ENCODE peak calls at places on chromosomes 11 and 22, in four cellular contexts. E is keratinocyte, H is GM13977, O is AG09319. I is an unnamed sample.

GRCh38 chr11:126135182-126136176 is 72.8 kb upstream of the CDON start:
- DNase-seq in E (no peak), H (no peak), O (no peak), I (no peak)

GRCh38 chr11:8814209-8814922 is 96.6 kb upstream of the AKIP1 start:
- DNase-seq in E (peak), H (peak), O (no peak), I (no peak)

GRCh38 chr11:1820463-1821325 is 14.1 kb upstream of the SYT8 start:
- DNase-seq in E (peak), H (no peak), O (no peak), I (no peak)

GRCh38 chr11:94740975-94741707 is 27.0 kb upstream of the AMOTL1 start:
- DNase-seq in E (peak), H (peak), O (no peak), I (peak)

GRCh38 chr11:64656797-64657196 is 65.8 kb downstream of the SLC22A12 start:
- DNase-seq in E (no peak), H (no peak), O (no peak), I (no peak)

GRCh38 chr11:125069008-125069407 is 5.9 kb downstream of the SLC37A2 start:
- DNase-seq in E (no peak), H (no peak), O (no peak), I (no peak)

GRCh38 chr11:65710424-65710823 is 1.6 kb upstream of the KAT5 start:
- DNase-seq in E (no peak), H (no peak), O (no peak), I (no peak)

GRCh38 chr22:30873086-30873650 is 95.4 kb downstream of the MORC2 start:
- DNase-seq in E (no peak), H (no peak), O (no peak), I (no peak)

GRCh38 chr22:38865201-38866023 is 6.6 kb downstream of the CBX6 start:
- DNase-seq in E (no peak), H (no peak), O (no peak), I (no peak)

GRCh38 chr22:38570841-38571364 is 920 bp upstream of the DMC1 start:
- DNase-seq in E (no peak), H (peak), O (no peak), I (peak)

GRCh38 chr11:11263238-11264030 is 89.6 kb downstream of the CSNK2A3 start:
- DNase-seq in E (no peak), H (no peak), O (no peak), I (no peak)

GRCh38 chr11:96341237-96342130 is 1.5 kb downstream of the MAML2 start:
- DNase-seq in E (no peak), H (peak), O (no peak), I (peak)

GRCh38 chr11:69637956-69638871 is 2.7 kb upstream of the CCND1 start:
- DNase-seq in E (no peak), H (peak), O (no peak), I (no peak)

GRCh38 chr11:130992788-130993187 is 76.5 kb upstream of the SNX19 start:
- DNase-seq in E (no peak), H (no peak), O (no peak), I (no peak)

GRCh38 chr11:46127150-46127638 is 5.9 kb upstream of the PHF21A start:
- DNase-seq in E (peak), H (peak), O (no peak), I (peak)

GRCh38 chr11:69650081-69650831 is 9.3 kb downstream of the CCND1 start:
- DNase-seq in E (no peak), H (no peak), O (no peak), I (no peak)

GRCh38 chr11:31022080-31022479 is 347.5 kb downstream of the DCDC1 start:
- DNase-seq in E (no peak), H (no peak), O (no peak), I (no peak)

GRCh38 chr11:35419713-35420333 is 465 bp upstream of the SLC1A2 start:
- DNase-seq in E (no peak), H (peak), O (no peak), I (no peak)

GRCh38 chr11:67674442-67674871 is at the start of gene ALDH3B2:
- DNase-seq in E (peak), H (no peak), O (no peak), I (no peak)

GRCh38 chr11:65298655-65299179 is 15.9 kb upstream of the CDC42EP2 start:
- DNase-seq in E (no peak), H (no peak), O (no peak), I (no peak)

GRCh38 chr11:78196661-78197091 is 8.0 kb downstream of the USP35 start:
- DNase-seq in E (no peak), H (no peak), O (no peak), I (no peak)

GRCh38 chr11:78199653-78200015 is 10.9 kb downstream of the USP35 start:
- DNase-seq in E (no peak), H (no peak), O (no peak), I (no peak)

GRCh38 chr11:78199015-78199652 is 10.4 kb downstream of the USP35 start:
- DNase-seq in E (no peak), H (no peak), O (no peak), I (no peak)

GRCh38 chr11:78195917-78196545 is 7.3 kb downstream of the USP35 start:
- DNase-seq in E (no peak), H (no peak), O (no peak), I (no peak)

DNA sequence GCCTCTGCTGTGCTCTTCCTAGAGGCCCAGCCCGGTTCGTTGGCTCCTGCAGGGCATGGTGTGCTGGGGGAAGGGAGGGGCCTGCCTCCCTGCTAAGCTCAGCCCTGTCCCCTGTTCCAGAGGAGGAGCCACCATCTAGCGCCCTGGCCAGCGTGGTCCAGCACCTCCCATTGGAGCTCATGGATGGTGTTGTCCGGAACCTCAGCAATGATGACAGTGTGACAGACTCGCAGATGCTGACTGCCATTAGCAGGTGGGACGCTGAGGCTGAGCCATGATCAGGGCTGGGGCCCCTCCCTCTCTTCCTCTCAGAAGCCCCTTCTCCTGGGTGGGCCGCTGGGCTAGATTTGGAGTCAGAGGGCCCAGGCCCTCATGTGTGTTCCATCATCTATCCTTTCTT is 9.1 kb downstream of the USP35 start:
- DNase-seq in E (no peak), H (no peak), O (no peak), I (no peak)
- TF ChIP-seq CTCF in E (no peak), H (no peak), O (no peak), I (no peak)

DNA sequence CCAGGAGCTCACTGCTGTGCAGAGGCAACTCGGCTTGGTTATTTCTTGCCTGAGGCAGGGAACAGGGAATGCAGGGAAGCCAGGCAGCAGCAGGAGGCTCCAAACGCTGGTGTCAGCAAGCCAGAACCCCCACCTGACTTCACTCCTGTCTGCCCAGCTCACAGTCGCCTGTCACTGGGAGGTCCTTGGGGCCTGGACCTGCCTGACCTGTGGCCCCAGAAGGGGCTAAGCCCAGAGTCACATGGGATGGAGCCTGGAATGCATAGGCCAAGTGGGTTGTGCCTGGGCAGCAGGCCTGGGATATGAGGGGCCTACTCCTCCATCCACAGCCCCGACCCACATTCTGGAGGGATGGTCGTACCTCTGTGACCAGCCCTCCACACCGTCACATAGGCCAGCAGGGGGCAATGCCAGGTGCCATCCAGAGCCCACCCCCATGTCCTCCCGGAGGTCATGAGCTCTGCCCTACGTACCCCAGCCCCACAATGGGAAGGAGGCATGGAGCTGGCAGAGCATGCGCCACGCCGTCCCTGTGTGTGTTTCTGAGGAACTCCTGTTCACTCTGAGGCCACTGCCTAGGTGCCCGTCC is 5.2 kb downstream of the RASSF7 start:
- DNase-seq in E (no peak), H (no peak), O (no peak), I (no peak)
- TF ChIP-seq CTCF in E (peak), H (no peak), O (no peak), I (peak)

GRCh38 chr11:119907122-119907933 is 178.3 kb upstream of the NECTIN1 start:
- DNase-seq in E (no peak), H (no peak), O (no peak), I (no peak)
- TF ChIP-seq CTCF in E (no peak), H (no peak), O (no peak), I (no peak)

DNA sequence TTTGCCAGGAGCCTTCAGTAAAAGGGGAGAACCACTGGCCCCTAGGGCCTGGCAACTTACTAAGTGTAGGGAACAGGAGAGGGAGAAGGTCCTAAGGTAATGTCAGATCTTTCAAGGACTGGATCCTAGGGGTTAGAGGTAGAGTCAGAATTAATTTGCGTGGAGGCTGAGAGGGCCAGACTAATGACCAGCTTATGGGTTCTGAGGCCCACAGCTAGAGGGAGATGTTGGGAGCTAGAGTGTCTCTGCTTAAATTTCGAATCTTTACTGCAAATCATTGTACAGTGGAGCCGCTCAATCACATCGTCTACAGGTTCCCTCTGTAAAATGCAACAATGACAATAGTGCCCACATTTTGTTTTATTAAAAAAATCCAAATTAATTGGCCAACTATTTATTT is 31.4 kb downstream of the CLMP start:
- DNase-seq in E (no peak), H (no peak), O (no peak), I (no peak)
- TF ChIP-seq CTCF in E (peak), H (peak), O (no peak), I (no peak)